ENCODE peak calls at places on chromosomes 12 and 14, in seven cellular contexts. F is pulmonary artery endothelial cell; V is stimulated activated CD4-positive, alpha-beta T cell treated with anti-CD3 and anti-CD28 coated beads, Interleukin-12 subunit alpha, Interleukin-12 subunit beta, amount 100 ng/mL, for 24 hours; K is left colon; R is ACHN; E is MM.1S; O is T-helper 1 cell. G is an unnamed sample.

GRCh38 chr12:2051700-2052625 is 824 bp upstream of the CACNA1C start:
- DNase-seq in F (no peak), V (no peak), K (no peak), R (no peak), E (no peak), O (no peak), G (no peak)

GRCh38 chr12:14213542-14213941 is 151.9 kb upstream of the ATF7IP start:
- DNase-seq in F (no peak), V (no peak), K (no peak), R (no peak), E (no peak), O (no peak), G (no peak)

GRCh38 chr12:42372154-42372791 is 46.3 kb downstream of the PPHLN1 start:
- DNase-seq in F (no peak), V (no peak), K (no peak), R (peak; percentile 75), E (peak; percentile 79), O (peak; percentile 57), G (peak; percentile 4)

GRCh38 chr12:12804432-12804886 is 8.7 kb upstream of the DDX47 start:
- DNase-seq in F (no peak), V (no peak), K (no peak), R (peak; percentile 91), E (no peak), O (no peak), G (no peak)

GRCh38 chr14:69274321-69274720 is 14.4 kb downstream of the GALNT16 start:
- DNase-seq in F (no peak), V (no peak), K (no peak), R (no peak), E (no peak), O (no peak), G (no peak)

GRCh38 chr12:26732010-26732908 is 100.7 kb downstream of the ITPR2 start:
- DNase-seq in F (no peak), V (no peak), K (no peak), R (no peak), E (peak; percentile 22), O (no peak), G (no peak)

GRCh38 chr14:96264850-96265249 is 8.8 kb downstream of the BDKRB1 start:
- DNase-seq in F (no peak), V (no peak), K (no peak), R (peak; percentile 28), E (no peak), O (no peak), G (no peak)

GRCh38 chr14:33846100-33846824 is 104.6 kb downstream of the EGLN3 start:
- DNase-seq in F (no peak), V (no peak), K (no peak), R (no peak), E (no peak), O (no peak), G (no peak)

GRCh38 chr12:89236748-89237428 is 115.4 kb downstream of the DUSP6 start:
- DNase-seq in F (no peak), V (no peak), K (no peak), R (no peak), E (no peak), O (no peak), G (no peak)

GRCh38 chr12:93860659-93861373 is 183.6 kb downstream of the CRADD start:
- DNase-seq in F (no peak), V (no peak), K (no peak), R (peak; percentile 62), E (no peak), O (no peak), G (no peak)

GRCh38 chr14:40417777-40418401 is 985.7 kb upstream of the FBXO33 start:
- DNase-seq in F (no peak), V (peak; percentile 3), K (no peak), R (peak; percentile 44), E (peak; percentile 34), O (no peak), G (no peak)

GRCh38 chr12:113424915-113425823 is 3.0 kb downstream of the SDSL start:
- DNase-seq in F (no peak), V (peak; percentile 53), K (no peak), R (peak; percentile 55), E (peak; percentile 12), O (peak; percentile 27), G (peak; percentile 13)

GRCh38 chr12:52949413-52950331 is 754 bp downstream of the KRT18 start:
- DNase-seq in F (peak; percentile 87), V (no peak), K (peak; percentile 89), R (peak; percentile 99), E (no peak), O (no peak), G (peak; percentile 61)

GRCh38 chr12:51951843-51952722 is 584 bp downstream of the ACVR1B start:
- DNase-seq in F (no peak), V (no peak), K (peak; percentile 38), R (peak; percentile 17), E (no peak), O (no peak), G (no peak)

GRCh38 chr12:3681595-3681921 is 71.4 kb downstream of the CRACR2A start:
- DNase-seq in F (no peak), V (no peak), K (no peak), R (no peak), E (no peak), O (no peak), G (no peak)

GRCh38 chr14:58712357-58712756 is 74.6 kb downstream of the DACT1 start:
- DNase-seq in F (no peak), V (no peak), K (no peak), R (no peak), E (no peak), O (no peak), G (no peak)

GRCh38 chr14:63295991-63296630 is 22.6 kb downstream of the GPHB5 start:
- DNase-seq in F (no peak), V (no peak), K (no peak), R (no peak), E (no peak), O (peak; percentile 49), G (no peak)

GRCh38 chr14:65403231-65403630 is 9.3 kb upstream of the FUT8 start:
- DNase-seq in F (no peak), V (no peak), K (no peak), R (no peak), E (no peak), O (no peak), G (no peak)

GRCh38 chr12:48001426-48002178 is 2.7 kb downstream of the COL2A1 start:
- DNase-seq in F (no peak), V (no peak), K (peak; percentile 44), R (peak; percentile 50), E (no peak), O (no peak), G (no peak)

GRCh38 chr12:91687052-91688017 is 458.3 kb downstream of the BTG1 start:
- DNase-seq in F (no peak), V (no peak), K (no peak), R (no peak), E (no peak), O (peak; percentile 6), G (no peak)

GRCh38 chr12:53217049-53217929 is 10.2 kb upstream of the ITGB7 start:
- DNase-seq in F (no peak), V (no peak), K (peak; percentile 81), R (no peak), E (no peak), O (peak; percentile 51), G (no peak)

GRCh38 chr14:38291681-38292459 is 36.0 kb upstream of the CLEC14A start:
- DNase-seq in F (no peak), V (no peak), K (no peak), R (no peak), E (no peak), O (no peak), G (no peak)

GRCh38 chr12:77120156-77120555 is 54.8 kb upstream of the E2F7 start:
- DNase-seq in F (peak; percentile 68), V (no peak), K (no peak), R (peak; percentile 90), E (no peak), O (no peak), G (no peak)

GRCh38 chr12:57869919-57870318 is 23.4 kb upstream of the CTDSP2 start:
- DNase-seq in F (no peak), V (no peak), K (no peak), R (no peak), E (no peak), O (no peak), G (no peak)

GRCh38 chr14:101969480-101969879 is 5.1 kb downstream of the DYNC1H1 start:
- DNase-seq in F (no peak), V (no peak), K (no peak), R (no peak), E (no peak), O (no peak), G (no peak)